ENCODE peak calls at places on chromosomes 16 and 17, in four cellular contexts. D is NCI-H2029, R is NCI-H1930, N is heart left ventricle. U is an unnamed sample.

GRCh38 chr17:42541041-42541833 is 5.2 kb downstream of the NAGLU start:
- DNase-seq in D (peak), R (no peak), N (no peak), U (no peak)

GRCh38 chr16:976389-976931 is 5.1 kb upstream of the SOX8 start:
- DNase-seq in D (no peak), R (no peak), N (no peak), U (no peak)

GRCh38 chr17:67629963-67630320 is 87.8 kb upstream of the NOL11 start:
- DNase-seq in D (no peak), R (no peak), N (no peak), U (no peak)

GRCh38 chr17:80477647-80478478 is 1.5 kb upstream of the NPTX1 start:
- DNase-seq in D (no peak), R (peak), N (no peak), U (no peak)

GRCh38 chr16:21116148-21116693 is 34.4 kb downstream of the DNAH3 start:
- DNase-seq in D (no peak), R (no peak), N (peak), U (no peak)

GRCh38 chr16:23269248-23270091 is 32.6 kb upstream of the SCNN1B start:
- DNase-seq in D (peak), R (peak), N (no peak), U (no peak)

GRCh38 chr17:29039764-29040598 is 3.0 kb upstream of the PIPOX start:
- DNase-seq in D (no peak), R (no peak), N (no peak), U (peak)

GRCh38 chr16:56328276-56329022 is 96.9 kb downstream of the AMFR start:
- DNase-seq in D (no peak), R (no peak), N (no peak), U (no peak)

GRCh38 chr17:76336756-76337412 is 16.8 kb downstream of the PRPSAP1 start:
- DNase-seq in D (no peak), R (no peak), N (no peak), U (no peak)

GRCh38 chr16:46949216-46949892 is 24.1 kb downstream of the DNAJA2 start:
- DNase-seq in D (no peak), R (no peak), N (no peak), U (no peak)

GRCh38 chr16:21599994-21600773 is 807 bp downstream of the METTL9 start:
- DNase-seq in D (no peak), R (no peak), N (peak), U (no peak)

GRCh38 chr16:86740817-86741799 is 162.8 kb downstream of the FOXL1 start:
- DNase-seq in D (no peak), R (no peak), N (peak), U (no peak)

U was measured in GOT3.